ENCODE peak calls at places on chromosome 1, in five cellular contexts. S is fibroblast of mammary gland, L is lower lobe of right lung, A is tibial nerve, F is PC-3. I is an unnamed sample.

GRCh38 chr1:153953859-153954365 is 4.5 kb downstream of the CRTC2 start:
- DNase-seq in S (no peak), L (no peak), F (no peak), A (no peak), I (no peak)

GRCh38 chr1:91650764-91651163 is 150.1 kb downstream of the CDC7 start:
- DNase-seq in A (peak), S (peak), F (peak), L (no peak), I (peak)

GRCh38 chr1:68197891-68198290 is 34.4 kb downstream of the WLS start:
- DNase-seq in A (no peak), S (peak), F (peak), L (no peak), I (no peak)

GRCh38 chr1:244964112-244964971 is 100.0 kb upstream of the HNRNPU start:
- DNase-seq in S (peak), A (no peak), F (peak), L (no peak), I (peak)

GRCh38 chr1:248852548-248852947 is 6.3 kb downstream of the ZNF692 start:
- DNase-seq in F (no peak), S (no peak), L (no peak), A (no peak), I (no peak)

GRCh38 chr1:43704838-43705237 is 2.5 kb upstream of the ST3GAL3 start:
- DNase-seq in F (peak), L (no peak), S (peak), A (no peak), I (peak)

GRCh38 chr1:223500560-223501425 is 107.6 kb downstream of the CCDC185 start:
- DNase-seq in L (peak), S (peak), A (no peak), F (peak), I (peak)

GRCh38 chr1:206967096-206967851 is 3.0 kb downstream of the FCAMR start:
- DNase-seq in L (no peak), A (no peak), S (peak), F (peak), I (peak)

GRCh38 chr1:65055754-65056153 is 89.4 kb upstream of the JAK1 start:
- DNase-seq in A (no peak), S (no peak), L (no peak), F (no peak), I (no peak)

GRCh38 chr1:16334655-16335340 is 17.5 kb downstream of the FBXO42 start:
- DNase-seq in A (no peak), F (peak), L (no peak), S (no peak), I (no peak)

GRCh38 chr1:200907611-200908097 is 13.0 kb downstream of the INAVA start:
- DNase-seq in S (peak), A (no peak), L (no peak), F (peak), I (no peak)

GRCh38 chr1:37719572-37720195 is 27.4 kb downstream of the CDCA8 start:
- DNase-seq in F (no peak), A (no peak), L (no peak), S (peak), I (no peak)

GRCh38 chr1:37720231-37721130 is 28.2 kb downstream of the CDCA8 start:
- DNase-seq in A (no peak), S (no peak), F (no peak), L (no peak), I (no peak)

GRCh38 chr1:37717631-37718030 is 25.3 kb downstream of the CDCA8 start:
- DNase-seq in S (no peak), F (no peak), A (no peak), L (no peak), I (no peak)

GRCh38 chr1:37718181-37718900 is 26.0 kb downstream of the CDCA8 start:
- DNase-seq in F (no peak), S (no peak), L (no peak), A (no peak), I (no peak)

GRCh38 chr1:37718901-37719571 is 26.7 kb downstream of the CDCA8 start:
- DNase-seq in S (no peak), F (peak), L (no peak), A (no peak), I (no peak)
- TF ChIP-seq CTCF in S (no peak), F (no peak), L (no peak), A (no peak), I (no peak)

GRCh38 chr1:114037952-114038867 is 58.9 kb downstream of the OLFML3 start:
- DNase-seq in F (peak), A (no peak), L (no peak), S (no peak), I (no peak)

GRCh38 chr1:114035304-114035700 is 56.0 kb downstream of the OLFML3 start:
- DNase-seq in A (no peak), F (no peak), S (no peak), L (no peak), I (no peak)

GRCh38 chr1:114034561-114035303 is 55.5 kb downstream of the OLFML3 start:
- DNase-seq in F (peak), S (peak), L (no peak), A (no peak), I (no peak)

GRCh38 chr1:114040273-114041043 is 61.2 kb downstream of the OLFML3 start:
- DNase-seq in L (no peak), F (no peak), A (no peak), S (peak), I (peak)

GRCh38 chr1:114037503-114037890 is 58.2 kb downstream of the OLFML3 start:
- DNase-seq in S (no peak), F (no peak), A (no peak), L (no peak), I (no peak)
- H3K4me3 ChIP-seq in S (no peak), F (no peak), A (no peak), L (no peak), I (no peak)

GRCh38 chr1:180623579-180624347 is 8.1 kb upstream of the XPR1 start:
- DNase-seq in S (peak), L (no peak), A (no peak), F (peak), I (peak)
- TF ChIP-seq CTCF in S (peak), L (no peak), A (no peak), F (peak), I (peak)

DNA sequence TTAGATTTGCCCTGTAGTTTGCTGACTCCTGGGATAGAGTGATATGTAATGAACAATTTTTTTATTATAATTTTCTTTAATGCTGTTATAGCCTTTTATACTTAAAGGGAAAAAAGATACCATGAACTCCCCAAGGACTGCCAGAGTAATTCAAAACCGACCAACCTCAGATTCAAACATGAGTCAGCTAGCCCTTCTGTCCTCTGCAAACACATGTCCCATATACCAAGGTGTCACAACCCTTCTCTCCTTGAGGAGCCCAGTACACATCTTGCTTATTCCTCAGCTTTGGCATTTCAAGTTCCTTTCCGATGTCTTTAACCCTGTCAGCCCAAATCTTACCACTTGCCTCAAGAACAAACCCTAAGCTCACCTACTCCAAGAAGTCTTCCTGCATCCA is 184.9 kb downstream of the KCNH1 start:
- DNase-seq in S (no peak), F (no peak), A (no peak), L (no peak), I (no peak)
- H3K4me3 ChIP-seq in S (no peak), F (no peak), A (no peak), L (no peak), I (no peak)

DNA sequence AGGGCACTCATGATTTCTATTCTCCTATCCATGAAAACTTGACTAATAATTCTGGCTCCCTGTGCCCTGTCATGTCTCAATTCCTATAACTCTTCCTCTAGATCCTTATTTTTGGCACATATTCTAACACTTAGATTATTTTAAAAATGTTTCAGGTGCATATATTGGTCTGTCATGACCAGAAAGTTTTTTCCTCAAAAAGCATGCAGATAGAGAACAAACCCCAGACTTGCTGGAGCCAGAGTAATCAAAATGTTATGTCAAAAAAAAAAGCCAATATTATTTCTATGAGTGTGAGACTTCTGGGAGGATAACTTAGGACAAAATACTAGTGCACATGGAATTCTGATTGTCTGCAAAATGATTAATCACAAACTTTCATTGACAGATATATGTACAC is 135.1 kb upstream of the MROH9 start:
- DNase-seq in S (no peak), A (no peak), L (no peak), F (no peak), I (no peak)
- TF ChIP-seq CTCF in S (no peak), A (no peak), L (no peak), F (no peak), I (no peak)